ENCODE peak calls at places on chromosomes 7 and 10, in six cellular contexts. A, U, P, D, T and E are unnamed samples.

GRCh38 chr7:78497730-78498129 is 699.2 kb downstream of the PHTF2 start:
- DNase-seq in T (no peak), A (no peak), D (no peak), U (no peak), P (no peak), E (no peak)

GRCh38 chr10:71632896-71633600 is 86.5 kb downstream of the C10orf105 start:
- DNase-seq in P (no peak), D (no peak), T (no peak), U (no peak), A (no peak), E (no peak)

GRCh38 chr7:44313016-44313415 is 12.4 kb downstream of the CAMK2B start:
- DNase-seq in D (no peak), A (no peak), P (no peak), T (no peak), U (peak), E (no peak)

GRCh38 chr7:25857376-25858067 is 294.5 kb upstream of the NFE2L3 start:
- DNase-seq in D (no peak), U (no peak), T (peak), P (no peak), A (no peak), E (peak)

GRCh38 chr10:22824984-22825383 is 102.9 kb upstream of the ARMC3 start:
- DNase-seq in U (no peak), T (no peak), D (no peak), A (no peak), P (peak), E (no peak)

GRCh38 chr10:44908936-44909335 is 2.2 kb upstream of the TMEM72 start:
- DNase-seq in U (no peak), A (no peak), P (no peak), D (no peak), T (peak), E (no peak)

GRCh38 chr7:38291117-38291647 is 17.7 kb upstream of the TARP start:
- DNase-seq in U (no peak), T (no peak), P (no peak), A (no peak), D (no peak), E (peak)

GRCh38 chr7:130695840-130696239 is 9.5 kb upstream of the TSGA13 start:
- DNase-seq in D (no peak), A (no peak), T (no peak), P (peak), U (no peak), E (no peak)

GRCh38 chr7:16668049-16668858 is 22.3 kb downstream of the BZW2 start:
- DNase-seq in A (peak), D (peak), U (peak), P (peak), T (peak), E (no peak)

GRCh38 chr7:151317936-151318335 is 23.7 kb upstream of the NUB1 start:
- DNase-seq in P (no peak), D (no peak), U (no peak), T (no peak), A (no peak), E (no peak)

GRCh38 chr10:96850825-96851224 is 18.7 kb downstream of the LCOR start:
- DNase-seq in A (peak), U (no peak), D (no peak), P (peak), T (peak), E (no peak)

GRCh38 chr10:67936416-67936815 is 52.0 kb downstream of the SIRT1 start:
- DNase-seq in U (no peak), A (no peak), T (no peak), D (no peak), P (peak), E (no peak)

GRCh38 chr7:128919241-128919640 is 8.7 kb upstream of the KCP start:
- DNase-seq in P (no peak), D (no peak), U (no peak), A (no peak), T (no peak), E (no peak)

GRCh38 chr7:105652359-105652993 is 71.2 kb upstream of the EFCAB10 start:
- DNase-seq in T (peak), D (peak), U (peak), A (peak), P (peak), E (peak)

GRCh38 chr10:132417957-132418441 is 21.0 kb downstream of the PWWP2B start:
- DNase-seq in P (no peak), D (no peak), U (no peak), A (no peak), T (no peak), E (no peak)

GRCh38 chr10:122373108-122373507 is 1.4 kb upstream of the PLEKHA1 start:
- DNase-seq in T (no peak), A (no peak), U (no peak), D (no peak), P (no peak), E (no peak)

GRCh38 chr10:117741524-117741923 is 199.0 kb downstream of the EMX2 start:
- DNase-seq in P (no peak), D (no peak), T (no peak), A (no peak), U (no peak), E (no peak)
- TF ChIP-seq CTCF in P (no peak), D (no peak), T (no peak), A (no peak), U (no peak), E (peak)

DNA sequence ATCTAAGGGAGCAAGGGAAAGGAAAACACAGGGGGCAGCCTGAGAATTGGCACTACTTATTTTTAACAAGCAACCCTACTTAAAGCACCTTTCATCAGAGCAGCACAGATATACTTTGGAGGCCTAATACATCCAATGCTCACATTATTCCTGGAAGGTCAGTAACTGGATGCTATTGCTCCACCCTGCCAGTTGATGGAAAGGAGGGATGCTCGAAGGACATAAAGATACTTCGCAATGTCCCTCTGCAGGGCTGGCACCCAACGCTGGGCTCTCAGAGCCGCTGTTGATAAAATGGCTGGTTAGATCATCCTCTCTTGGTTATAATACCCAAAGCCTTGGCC is 307.9 kb upstream of the AOAH start:
- DNase-seq in A (no peak), T (no peak), D (peak), P (no peak), U (no peak), E (no peak)
- TF ChIP-seq CTCF in A (no peak), T (no peak), D (no peak), P (no peak), U (no peak), E (no peak)

GRCh38 chr10:104577861-104578480 is 63.1 kb upstream of the SORCS3 start:
- DNase-seq in A (no peak), D (no peak), U (peak), T (no peak), P (no peak), E (peak)
- TF ChIP-seq CTCF in A (peak), D (no peak), U (no peak), T (no peak), P (no peak), E (peak)

DNA sequence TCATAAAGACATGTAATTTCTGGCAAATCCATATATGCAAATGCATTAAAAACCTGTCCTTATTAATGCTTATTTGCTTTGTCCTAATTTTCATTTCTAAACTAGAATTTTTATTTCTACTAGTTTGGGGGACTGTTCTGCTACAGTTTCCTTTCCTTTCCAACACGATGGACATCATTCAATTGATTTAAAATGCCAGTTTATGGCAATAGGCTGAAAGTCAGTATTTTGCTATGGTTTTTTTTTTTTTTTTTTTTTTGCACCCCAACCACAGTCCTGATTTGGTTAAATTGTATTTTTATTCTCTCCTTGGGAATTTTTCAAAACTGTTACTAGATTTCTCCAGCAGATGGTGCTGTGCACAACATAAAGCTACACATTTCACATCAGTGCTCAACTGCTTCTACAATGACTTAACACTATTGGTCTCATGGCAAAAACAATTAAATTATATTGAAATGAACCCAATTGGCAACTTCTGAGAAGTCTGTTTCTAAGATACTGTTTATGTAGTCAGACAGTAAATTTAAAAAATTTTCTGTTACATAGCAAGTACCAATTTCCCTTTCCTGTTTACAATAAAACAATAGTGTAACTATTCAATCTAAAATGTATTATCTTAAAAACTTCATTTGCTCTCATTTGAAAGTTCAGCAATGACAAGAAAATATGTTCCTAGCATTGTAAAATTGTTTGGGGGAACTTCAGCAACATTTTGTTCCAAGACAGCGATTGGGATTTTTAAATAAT is 193.8 kb upstream of the CCDC6 start:
- DNase-seq in U (no peak), A (peak), P (peak), D (no peak), T (no peak), E (no peak)
- TF ChIP-seq CTCF in U (peak), A (peak), P (peak), D (peak), T (peak), E (peak)

GRCh38 chr7:99034932-99035722 is 108.8 kb downstream of the SMURF1 start:
- DNase-seq in P (no peak), A (no peak), D (no peak), T (no peak), U (no peak), E (no peak)

GRCh38 chr7:99035723-99036530 is 108.0 kb downstream of the SMURF1 start:
- DNase-seq in P (no peak), U (no peak), D (no peak), A (no peak), T (no peak), E (no peak)

GRCh38 chr7:99038086-99038855 is 105.6 kb downstream of the SMURF1 start:
- DNase-seq in P (no peak), D (no peak), T (no peak), U (no peak), A (no peak), E (no peak)

GRCh38 chr7:99037327-99037940 is 106.5 kb downstream of the SMURF1 start:
- DNase-seq in D (no peak), T (no peak), U (no peak), P (no peak), A (no peak), E (no peak)

DNA sequence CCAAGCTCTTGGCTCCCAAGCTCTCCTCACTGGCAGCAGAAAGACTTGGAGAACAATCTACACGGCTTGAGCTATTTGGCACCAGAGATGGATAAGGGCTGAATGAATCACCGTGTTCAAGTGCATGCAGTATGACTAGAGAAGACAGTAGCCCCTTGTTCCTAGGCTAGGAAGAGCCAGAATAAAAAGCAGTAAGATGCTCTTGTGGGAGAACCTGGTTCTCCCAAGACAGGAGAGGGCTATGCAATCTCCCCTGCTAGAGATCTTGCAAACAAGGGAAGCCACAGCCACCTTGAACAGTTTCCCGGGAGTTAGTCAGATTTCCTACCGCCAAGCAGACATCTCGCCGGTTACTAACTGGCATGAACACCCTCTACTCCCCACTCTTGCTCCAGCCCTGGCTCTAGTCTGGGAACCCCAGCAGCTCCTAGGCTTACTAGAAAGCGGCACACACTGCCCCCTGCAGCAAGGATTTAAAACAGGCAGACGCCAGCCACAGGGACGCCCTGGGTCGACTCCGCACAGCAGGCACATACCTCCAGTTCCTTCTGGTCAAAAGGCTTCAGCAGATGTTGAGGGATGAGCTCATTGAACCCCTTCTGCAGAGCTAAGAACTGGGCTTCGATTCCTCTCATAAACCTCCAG is 107.3 kb downstream of the SMURF1 start:
- DNase-seq in T (peak), P (peak), U (no peak), D (no peak), A (no peak), E (peak)
- TF ChIP-seq CTCF in T (no peak), P (peak), U (no peak), D (peak), A (peak), E (peak)

GRCh38 chr10:4266387-4267083 is 481.5 kb upstream of the KLF6 start:
- DNase-seq in U (no peak), D (no peak), P (peak), T (no peak), A (no peak), E (no peak)

GRCh38 chr10:4264466-4264865 is 479.5 kb upstream of the KLF6 start:
- DNase-seq in D (no peak), U (no peak), A (no peak), P (no peak), T (no peak), E (no peak)

GRCh38 chr10:4270116-4270515 is 485.1 kb upstream of the KLF6 start:
- DNase-seq in T (peak), D (no peak), A (no peak), P (peak), U (no peak), E (no peak)

GRCh38 chr10:4265964-4266363 is 481.0 kb upstream of the KLF6 start:
- DNase-seq in T (no peak), A (no peak), P (no peak), U (no peak), D (no peak), E (no peak)

DNA sequence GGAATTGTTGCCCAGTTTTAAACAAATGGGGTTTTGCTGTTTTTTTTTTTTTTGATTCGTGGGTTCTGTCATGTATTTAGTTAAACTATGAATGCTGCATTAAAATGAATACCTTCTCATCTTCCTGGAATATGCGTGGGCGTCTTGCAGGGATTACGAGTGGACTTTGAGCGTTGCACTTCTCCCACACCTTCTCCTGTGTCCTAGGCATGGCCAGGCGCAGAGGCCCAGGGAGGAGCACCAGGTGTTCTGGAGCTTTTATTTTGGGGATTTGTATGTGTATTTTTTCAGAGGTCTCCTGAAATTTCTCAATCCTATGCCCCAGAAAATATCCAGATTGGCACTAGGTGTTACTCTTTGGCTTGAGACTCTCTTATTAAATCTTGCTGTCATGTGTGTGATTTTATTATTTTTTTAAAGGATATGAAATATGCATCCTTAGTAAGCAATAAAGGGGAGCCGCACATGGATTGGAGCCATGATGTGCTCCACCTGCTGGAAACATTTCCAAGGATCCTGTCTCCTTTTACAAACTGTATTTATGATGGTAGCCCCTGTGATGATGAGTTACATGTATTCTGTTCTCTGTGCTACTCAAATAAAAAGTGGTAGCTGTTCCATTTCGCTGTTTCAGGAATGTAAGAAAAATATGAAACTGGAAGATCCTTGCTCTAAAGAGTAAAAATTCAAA is 482.2 kb upstream of the KLF6 start:
- DNase-seq in P (peak), U (no peak), T (no peak), D (no peak), A (no peak), E (no peak)
- TF ChIP-seq CTCF in P (peak), U (no peak), T (no peak), D (no peak), A (peak), E (peak)

DNA sequence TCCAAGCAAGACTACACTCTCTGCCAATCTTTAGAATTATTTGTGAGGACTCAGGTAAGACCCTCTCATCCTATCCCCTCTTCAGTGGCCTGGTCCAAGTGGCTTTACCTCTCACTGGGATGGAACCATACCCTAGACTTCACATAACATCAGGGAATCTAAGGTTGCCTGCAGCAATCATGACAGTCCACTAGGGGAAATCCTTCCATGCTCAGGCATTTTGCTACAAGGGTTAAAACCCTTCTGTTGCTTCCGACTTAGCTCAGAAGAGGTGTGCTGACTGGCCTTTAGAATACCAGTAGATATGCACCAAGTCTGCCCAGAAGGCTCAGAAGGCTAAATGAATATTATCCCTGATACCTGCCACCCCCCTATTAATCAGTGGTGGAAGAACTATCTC is 24.9 kb upstream of the NPS start:
- DNase-seq in U (no peak), T (no peak), A (no peak), P (no peak), D (no peak), E (no peak)
- TF ChIP-seq CTCF in U (no peak), T (no peak), A (no peak), P (no peak), D (no peak), E (peak)

DNA sequence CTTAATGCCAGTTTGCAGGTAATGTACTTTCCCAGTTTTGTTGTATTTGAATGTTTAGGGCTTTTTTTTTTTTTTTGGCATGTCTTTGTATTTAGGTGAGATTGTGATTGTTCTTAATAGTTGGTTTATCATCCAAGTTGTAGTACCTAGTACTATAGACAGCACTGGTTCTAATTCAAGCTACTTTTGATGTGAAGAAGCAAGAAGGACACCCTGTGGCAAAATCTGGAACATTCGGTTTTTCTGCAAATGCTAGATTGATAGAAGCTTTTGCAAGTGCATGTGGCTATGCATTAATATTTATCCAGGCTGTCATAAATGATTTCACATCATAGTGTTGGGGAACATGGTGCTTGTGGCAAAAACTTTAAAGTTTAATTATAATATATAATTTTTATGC is 248.9 kb downstream of the FOXP2 start:
- DNase-seq in P (peak), A (peak), D (no peak), U (no peak), T (no peak), E (no peak)
- TF ChIP-seq CTCF in P (peak), A (peak), D (peak), U (no peak), T (no peak), E (peak)

GRCh38 chr10:119526606-119527592 is 15.6 kb downstream of the RGS10 start:
- DNase-seq in D (no peak), A (no peak), U (no peak), T (no peak), P (no peak), E (no peak)
- TF ChIP-seq CTCF in D (no peak), A (peak), U (no peak), T (no peak), P (no peak), E (peak)

DNA sequence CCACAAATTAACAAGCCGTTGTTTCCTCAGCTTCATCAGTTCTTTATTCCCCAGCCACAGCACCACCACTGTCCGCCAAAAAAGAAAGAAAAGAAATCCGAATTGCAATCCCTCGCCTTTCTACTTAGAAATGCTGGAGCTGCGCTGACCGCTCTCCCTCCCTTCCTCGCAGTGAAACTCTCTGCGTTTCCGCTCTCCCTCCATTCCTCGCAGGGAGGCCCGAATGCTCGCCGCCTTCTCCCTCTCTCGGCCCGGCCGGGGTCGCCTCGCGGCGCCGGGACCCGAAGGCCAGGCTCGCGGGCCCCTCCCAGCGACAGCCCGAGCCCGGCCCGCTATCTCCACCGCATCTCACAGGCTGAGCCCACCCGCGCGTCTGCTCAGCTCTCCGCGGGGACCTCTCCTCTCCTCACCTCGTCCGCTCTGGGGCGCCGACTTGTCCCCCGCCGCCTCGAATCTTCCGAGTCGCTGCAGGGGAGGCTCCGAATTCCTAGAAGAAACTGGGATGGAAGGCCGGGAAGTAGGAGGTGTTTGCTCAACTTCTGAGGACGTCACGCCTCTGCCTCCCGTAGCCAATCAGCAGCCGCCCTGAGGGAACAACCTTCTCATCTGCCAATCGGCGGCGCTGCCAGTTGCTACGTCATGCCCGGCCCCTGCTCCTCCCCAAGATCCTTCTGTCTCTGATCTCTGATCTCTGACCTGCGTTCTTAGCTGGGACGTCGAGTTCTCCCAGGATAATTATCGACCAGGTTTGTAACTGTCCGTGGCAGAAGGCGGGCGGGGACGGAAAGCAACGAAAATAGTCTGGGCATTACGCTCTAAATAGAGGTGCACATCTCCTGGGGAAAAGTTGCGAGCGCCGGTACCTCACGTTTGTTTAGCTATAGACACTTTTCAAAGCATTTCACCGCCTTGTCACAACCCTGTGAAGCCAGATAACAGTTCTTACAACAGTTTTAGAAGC is at the start of gene AASS:
- DNase-seq in P (peak), T (peak), U (peak), A (peak), D (peak), E (peak)
- TF ChIP-seq CTCF in P (no peak), T (no peak), U (no peak), A (no peak), D (no peak), E (no peak)